ENCODE peak calls at places on chromosome 15, in seven cellular contexts. I is dermis blood vessel endothelial cell; E is T-helper 1 cell; Z is renal cortical epithelial cell; C is stomach; M is NCI-H345; A is activated gamma-delta T cell treated with anti-CD3 and anti-CD28 coated beads, Interleukin-2, amount 50 U/mL, for 16 hours. L is an unnamed sample.

GRCh38 chr15:25091421-25092158 is 136.8 kb downstream of the SNRPN start:
- DNase-seq in I (no peak), C (no peak), A (no peak), M (no peak), Z (no peak), E (no peak), L (no peak)

GRCh38 chr15:33068007-33068441 is 126.5 kb downstream of the FMN1 start:
- DNase-seq in I (no peak), E (no peak), Z (peak; percentile 71), C (peak; percentile 87), A (no peak), M (no peak), L (no peak)

GRCh38 chr15:74376825-74377581 is 9.6 kb upstream of the CYP11A1 start:
- DNase-seq in A (no peak), C (no peak), I (no peak), Z (no peak), E (no peak), M (no peak), L (no peak)

GRCh38 chr15:37819191-37819590 is 115.2 kb upstream of the TMCO5A start:
- DNase-seq in C (no peak), E (no peak), I (no peak), M (no peak), A (no peak), Z (peak; percentile 6), L (no peak)

GRCh38 chr15:90062023-90062728 is 40.1 kb downstream of the IDH2 start:
- DNase-seq in M (peak; percentile 94), Z (no peak), E (peak; percentile 20), A (no peak), C (peak; percentile 83), I (no peak), L (peak; percentile 71)

GRCh38 chr15:58292761-58293175 is 139.0 kb upstream of the LIPC start:
- DNase-seq in M (no peak), I (no peak), Z (no peak), E (no peak), C (no peak), A (no peak), L (no peak)

GRCh38 chr15:101535170-101535902 is 45.8 kb upstream of the PCSK6 start:
- DNase-seq in C (no peak), A (no peak), E (no peak), Z (no peak), M (no peak), I (no peak), L (no peak)

GRCh38 chr15:64149424-64150235 is 1.9 kb upstream of the SNX22 start:
- DNase-seq in A (no peak), E (no peak), Z (no peak), M (no peak), C (no peak), I (peak; percentile 41), L (no peak)

GRCh38 chr15:71325461-71325860 is 210.2 kb downstream of the THSD4 start:
- DNase-seq in C (no peak), E (no peak), I (peak; percentile 28), Z (peak; percentile 82), A (no peak), M (no peak), L (no peak)

GRCh38 chr15:31088672-31089360 is 12.7 kb downstream of the TRPM1 start:
- DNase-seq in M (no peak), Z (no peak), C (no peak), I (no peak), A (no peak), E (no peak), L (no peak)

GRCh38 chr15:64772488-64772887 is 2.9 kb downstream of the RBPMS2 start:
- DNase-seq in M (no peak), A (no peak), Z (no peak), E (no peak), C (no peak), I (no peak), L (no peak)

GRCh38 chr15:37017031-37017625 is 83.2 kb downstream of the MEIS2 start:
- DNase-seq in I (no peak), E (no peak), A (no peak), Z (no peak), C (no peak), M (no peak), L (no peak)

GRCh38 chr15:38562278-38562677 is 2.3 kb downstream of the RASGRP1 start:
- DNase-seq in E (no peak), A (no peak), Z (no peak), C (no peak), M (no peak), I (no peak), L (no peak)

GRCh38 chr15:55770808-55771207 is 27.9 kb upstream of the PRTG start:
- DNase-seq in E (no peak), Z (no peak), I (no peak), M (no peak), A (no peak), C (no peak), L (no peak)

GRCh38 chr15:41940441-41940857 is 31.9 kb downstream of the EHD4 start:
- DNase-seq in M (no peak), E (no peak), A (peak; percentile 29), Z (peak; percentile 56), I (peak; percentile 92), C (no peak), L (no peak)

GRCh38 chr15:36221992-36222391 is 357.4 kb upstream of the CDIN1 start:
- DNase-seq in C (no peak), Z (no peak), E (no peak), I (no peak), M (no peak), A (no peak), L (no peak)

GRCh38 chr15:74387988-74388955 is 20.8 kb upstream of the CYP11A1 start:
- DNase-seq in A (no peak), M (no peak), I (no peak), Z (peak; percentile 71), C (no peak), E (no peak), L (no peak)

GRCh38 chr15:79240036-79240435 is 42.5 kb upstream of the ANKRD34C start:
- DNase-seq in Z (no peak), I (no peak), C (no peak), E (no peak), A (no peak), M (no peak), L (no peak)

GRCh38 chr15:32959077-32959476 is 235.4 kb downstream of the FMN1 start:
- DNase-seq in I (no peak), C (no peak), A (no peak), Z (no peak), E (no peak), M (no peak), L (no peak)

GRCh38 chr15:85725564-85725963 is 69.2 kb downstream of the KLHL25 start:
- DNase-seq in I (no peak), Z (no peak), A (no peak), E (no peak), C (no peak), M (no peak), L (no peak)

GRCh38 chr15:68420186-68420684 is 11.7 kb downstream of the ITGA11 start:
- DNase-seq in I (no peak), Z (no peak), E (no peak), A (no peak), M (no peak), C (no peak), L (peak; percentile 3)

GRCh38 chr15:60421544-60421943 is 23.8 kb upstream of the ANXA2 start:
- DNase-seq in A (no peak), E (no peak), Z (peak; percentile 66), C (no peak), I (peak; percentile 77), M (no peak), L (no peak)

GRCh38 chr15:69338535-69339213 is 40.0 kb downstream of the PAQR5 start:
- DNase-seq in E (no peak), A (no peak), M (no peak), Z (peak; percentile 31), C (no peak), I (no peak), L (no peak)

GRCh38 chr15:52349062-52349700 is 53.6 kb upstream of the MYO5C start:
- DNase-seq in E (no peak), C (no peak), I (no peak), Z (no peak), A (no peak), M (no peak), L (no peak)